ENCODE peak calls at places on chromosomes 12 and 14, in ten cellular contexts. One of them, this sample, is unnamed.

GRCh38 chr12:24561882-24562760 is 386.8 kb downstream of the BCAT1 start:
- DNase-seq in head of caudate nucleus: no peak
- DNase-seq in T-helper 9 cell: no peak
- DNase-seq in kidney tubule cell: peak
- DNase-seq in activated naive CD8-positive, alpha-beta T cell treated with anti-CD3 and anti-CD28 coated beads, Interleukin-2, amount 50 U/mL, for 24 hours: peak
- DNase-seq in T-cell: no peak
- DNase-seq in stimulated activated CD4-positive, alpha-beta T cell treated with anti-CD3 and anti-CD28 coated beads, Interleukin-4, amount 100 ng/mL, for 24 hours: no peak
- DNase-seq in stimulated activated CD8-positive, alpha-beta memory T cell treated with anti-CD3 and anti-CD28 coated beads, Interleukin-15, amount 100 ng/mL, for 1 hour: no peak
- DNase-seq in activated T-cell treated with anti-CD3 and anti-CD28 coated beads, Interleukin-2, amount 50 U/mL, for 72 hours: peak
- DNase-seq in COR-L47: no peak
- DNase-seq in this sample: peak

GRCh38 chr14:93064411-93065271 is 51.1 kb downstream of the ITPK1 start:
- DNase-seq in stimulated activated CD4-positive, alpha-beta T cell treated with anti-CD3 and anti-CD28 coated beads, Interleukin-4, amount 100 ng/mL, for 24 hours: no peak
- DNase-seq in head of caudate nucleus: no peak
- DNase-seq in stimulated activated CD8-positive, alpha-beta memory T cell treated with anti-CD3 and anti-CD28 coated beads, Interleukin-15, amount 100 ng/mL, for 1 hour: no peak
- DNase-seq in T-cell: no peak
- DNase-seq in activated naive CD8-positive, alpha-beta T cell treated with anti-CD3 and anti-CD28 coated beads, Interleukin-2, amount 50 U/mL, for 24 hours: no peak
- DNase-seq in kidney tubule cell: no peak
- DNase-seq in T-helper 9 cell: no peak
- DNase-seq in COR-L47: no peak
- DNase-seq in activated T-cell treated with anti-CD3 and anti-CD28 coated beads, Interleukin-2, amount 50 U/mL, for 72 hours: no peak
- DNase-seq in this sample: no peak

GRCh38 chr12:9258676-9259075 is 50.5 kb upstream of the PZP start:
- DNase-seq in COR-L47: no peak
- DNase-seq in head of caudate nucleus: no peak
- DNase-seq in T-cell: no peak
- DNase-seq in kidney tubule cell: no peak
- DNase-seq in activated T-cell treated with anti-CD3 and anti-CD28 coated beads, Interleukin-2, amount 50 U/mL, for 72 hours: no peak
- DNase-seq in stimulated activated CD8-positive, alpha-beta memory T cell treated with anti-CD3 and anti-CD28 coated beads, Interleukin-15, amount 100 ng/mL, for 1 hour: no peak
- DNase-seq in activated naive CD8-positive, alpha-beta T cell treated with anti-CD3 and anti-CD28 coated beads, Interleukin-2, amount 50 U/mL, for 24 hours: no peak
- DNase-seq in stimulated activated CD4-positive, alpha-beta T cell treated with anti-CD3 and anti-CD28 coated beads, Interleukin-4, amount 100 ng/mL, for 24 hours: no peak
- DNase-seq in T-helper 9 cell: no peak
- DNase-seq in this sample: no peak

GRCh38 chr12:77152623-77153193 is 87.3 kb upstream of the E2F7 start:
- DNase-seq in stimulated activated CD4-positive, alpha-beta T cell treated with anti-CD3 and anti-CD28 coated beads, Interleukin-4, amount 100 ng/mL, for 24 hours: no peak
- DNase-seq in COR-L47: no peak
- DNase-seq in T-helper 9 cell: no peak
- DNase-seq in head of caudate nucleus: no peak
- DNase-seq in activated naive CD8-positive, alpha-beta T cell treated with anti-CD3 and anti-CD28 coated beads, Interleukin-2, amount 50 U/mL, for 24 hours: no peak
- DNase-seq in activated T-cell treated with anti-CD3 and anti-CD28 coated beads, Interleukin-2, amount 50 U/mL, for 72 hours: no peak
- DNase-seq in kidney tubule cell: peak
- DNase-seq in stimulated activated CD8-positive, alpha-beta memory T cell treated with anti-CD3 and anti-CD28 coated beads, Interleukin-15, amount 100 ng/mL, for 1 hour: no peak
- DNase-seq in T-cell: no peak
- DNase-seq in this sample: peak

GRCh38 chr14:64707661-64708060 is 3.4 kb downstream of the PLEKHG3 start:
- DNase-seq in stimulated activated CD4-positive, alpha-beta T cell treated with anti-CD3 and anti-CD28 coated beads, Interleukin-4, amount 100 ng/mL, for 24 hours: peak
- DNase-seq in T-cell: no peak
- DNase-seq in COR-L47: no peak
- DNase-seq in activated T-cell treated with anti-CD3 and anti-CD28 coated beads, Interleukin-2, amount 50 U/mL, for 72 hours: no peak
- DNase-seq in head of caudate nucleus: no peak
- DNase-seq in kidney tubule cell: peak
- DNase-seq in activated naive CD8-positive, alpha-beta T cell treated with anti-CD3 and anti-CD28 coated beads, Interleukin-2, amount 50 U/mL, for 24 hours: no peak
- DNase-seq in stimulated activated CD8-positive, alpha-beta memory T cell treated with anti-CD3 and anti-CD28 coated beads, Interleukin-15, amount 100 ng/mL, for 1 hour: no peak
- DNase-seq in T-helper 9 cell: no peak
- DNase-seq in this sample: no peak

GRCh38 chr12:42326466-42327226 is 679 bp downstream of the PPHLN1 start:
- DNase-seq in activated naive CD8-positive, alpha-beta T cell treated with anti-CD3 and anti-CD28 coated beads, Interleukin-2, amount 50 U/mL, for 24 hours: peak
- DNase-seq in COR-L47: no peak
- DNase-seq in stimulated activated CD4-positive, alpha-beta T cell treated with anti-CD3 and anti-CD28 coated beads, Interleukin-4, amount 100 ng/mL, for 24 hours: no peak
- DNase-seq in T-cell: no peak
- DNase-seq in activated T-cell treated with anti-CD3 and anti-CD28 coated beads, Interleukin-2, amount 50 U/mL, for 72 hours: no peak
- DNase-seq in head of caudate nucleus: no peak
- DNase-seq in kidney tubule cell: peak
- DNase-seq in stimulated activated CD8-positive, alpha-beta memory T cell treated with anti-CD3 and anti-CD28 coated beads, Interleukin-15, amount 100 ng/mL, for 1 hour: no peak
- DNase-seq in T-helper 9 cell: no peak
- DNase-seq in this sample: no peak

GRCh38 chr14:35669782-35670181 is 135.8 kb downstream of the INSM2 start:
- DNase-seq in kidney tubule cell: peak
- DNase-seq in T-cell: no peak
- DNase-seq in head of caudate nucleus: no peak
- DNase-seq in activated naive CD8-positive, alpha-beta T cell treated with anti-CD3 and anti-CD28 coated beads, Interleukin-2, amount 50 U/mL, for 24 hours: no peak
- DNase-seq in stimulated activated CD4-positive, alpha-beta T cell treated with anti-CD3 and anti-CD28 coated beads, Interleukin-4, amount 100 ng/mL, for 24 hours: no peak
- DNase-seq in activated T-cell treated with anti-CD3 and anti-CD28 coated beads, Interleukin-2, amount 50 U/mL, for 72 hours: no peak
- DNase-seq in T-helper 9 cell: no peak
- DNase-seq in stimulated activated CD8-positive, alpha-beta memory T cell treated with anti-CD3 and anti-CD28 coated beads, Interleukin-15, amount 100 ng/mL, for 1 hour: no peak
- DNase-seq in COR-L47: no peak
- DNase-seq in this sample: no peak

GRCh38 chr14:30223385-30223785 is 295.7 kb upstream of the PRKD1 start:
- DNase-seq in T-cell: no peak
- DNase-seq in T-helper 9 cell: no peak
- DNase-seq in kidney tubule cell: peak
- DNase-seq in activated naive CD8-positive, alpha-beta T cell treated with anti-CD3 and anti-CD28 coated beads, Interleukin-2, amount 50 U/mL, for 24 hours: no peak
- DNase-seq in activated T-cell treated with anti-CD3 and anti-CD28 coated beads, Interleukin-2, amount 50 U/mL, for 72 hours: no peak
- DNase-seq in COR-L47: peak
- DNase-seq in head of caudate nucleus: no peak
- DNase-seq in stimulated activated CD4-positive, alpha-beta T cell treated with anti-CD3 and anti-CD28 coated beads, Interleukin-4, amount 100 ng/mL, for 24 hours: no peak
- DNase-seq in stimulated activated CD8-positive, alpha-beta memory T cell treated with anti-CD3 and anti-CD28 coated beads, Interleukin-15, amount 100 ng/mL, for 1 hour: no peak
- DNase-seq in this sample: no peak

GRCh38 chr12:13436696-13437391 is 240.3 kb downstream of the EMP1 start:
- DNase-seq in T-helper 9 cell: no peak
- DNase-seq in activated T-cell treated with anti-CD3 and anti-CD28 coated beads, Interleukin-2, amount 50 U/mL, for 72 hours: no peak
- DNase-seq in COR-L47: no peak
- DNase-seq in activated naive CD8-positive, alpha-beta T cell treated with anti-CD3 and anti-CD28 coated beads, Interleukin-2, amount 50 U/mL, for 24 hours: no peak
- DNase-seq in kidney tubule cell: peak
- DNase-seq in stimulated activated CD4-positive, alpha-beta T cell treated with anti-CD3 and anti-CD28 coated beads, Interleukin-4, amount 100 ng/mL, for 24 hours: no peak
- DNase-seq in head of caudate nucleus: no peak
- DNase-seq in stimulated activated CD8-positive, alpha-beta memory T cell treated with anti-CD3 and anti-CD28 coated beads, Interleukin-15, amount 100 ng/mL, for 1 hour: no peak
- DNase-seq in T-cell: no peak
- DNase-seq in this sample: no peak

GRCh38 chr14:58732387-58732786 is 94.6 kb downstream of the DACT1 start:
- DNase-seq in activated naive CD8-positive, alpha-beta T cell treated with anti-CD3 and anti-CD28 coated beads, Interleukin-2, amount 50 U/mL, for 24 hours: peak
- DNase-seq in T-helper 9 cell: no peak
- DNase-seq in stimulated activated CD8-positive, alpha-beta memory T cell treated with anti-CD3 and anti-CD28 coated beads, Interleukin-15, amount 100 ng/mL, for 1 hour: no peak
- DNase-seq in head of caudate nucleus: no peak
- DNase-seq in activated T-cell treated with anti-CD3 and anti-CD28 coated beads, Interleukin-2, amount 50 U/mL, for 72 hours: peak
- DNase-seq in stimulated activated CD4-positive, alpha-beta T cell treated with anti-CD3 and anti-CD28 coated beads, Interleukin-4, amount 100 ng/mL, for 24 hours: no peak
- DNase-seq in kidney tubule cell: peak
- DNase-seq in T-cell: no peak
- DNase-seq in COR-L47: no peak
- DNase-seq in this sample: no peak

This sample was measured in midbrain.